ENCODE peak calls at places on chromosomes 13 and 19, in four cellular contexts. V is H1, A is HepG2, C is GM12878. T is an unnamed sample.

GRCh38 chr13:76882431-76882830 is 3.8 kb downstream of the KCTD12 start:
- DNase-seq in V (no peak), A (no peak), C (no peak), T (no peak)

GRCh38 chr13:32423592-32423991 is 4.3 kb downstream of the N4BP2L1 start:
- DNase-seq in V (no peak), A (no peak), C (no peak), T (no peak)

GRCh38 chr13:114311387-114311786 is 2.9 kb upstream of the CHAMP1 start:
- DNase-seq in V (no peak), A (no peak), C (no peak), T (no peak)

GRCh38 chr13:52127378-52127777 is 1.5 kb downstream of the NEK5 start:
- DNase-seq in V (no peak), A (no peak), C (no peak), T (no peak)

GRCh38 chr13:48853381-48854102 is 122.2 kb upstream of the FNDC3A start:
- DNase-seq in C (no peak), V (no peak), A (no peak), T (no peak)

GRCh38 chr19:5580116-5580515 is 12.4 kb upstream of the TINCR start:
- DNase-seq in A (no peak), V (no peak), C (no peak), T (no peak)

GRCh38 chr13:110828705-110829104 is 86.2 kb downstream of the ANKRD10 start:
- DNase-seq in A (no peak), V (no peak), C (no peak), T (no peak)

GRCh38 chr13:43200736-43201135 is 177.3 kb downstream of the DNAJC15 start:
- DNase-seq in C (no peak), A (no peak), V (no peak), T (no peak)

GRCh38 chr13:110012102-110012739 is 225.8 kb upstream of the IRS2 start:
- DNase-seq in V (no peak), C (no peak), A (peak; percentile 3), T (no peak)

GRCh38 chr19:49920624-49921363 is 8.2 kb upstream of the ATF5 start:
- DNase-seq in A (no peak), C (peak; percentile 83), V (no peak), T (no peak)

GRCh38 chr19:48718711-48719231 is 754 bp downstream of the MAMSTR start:
- DNase-seq in V (no peak), C (no peak), A (peak; percentile 90), T (no peak)

GRCh38 chr19:14555918-14556661 is 15.8 kb downstream of the NDUFB7 start:
- DNase-seq in V (no peak), C (no peak), A (no peak), T (no peak)
- H3K4me3 ChIP-seq in V (no peak overlapping the region), C (no peak overlapping the region), A (no peak overlapping the region), T (no peak overlapping the region)

DNA sequence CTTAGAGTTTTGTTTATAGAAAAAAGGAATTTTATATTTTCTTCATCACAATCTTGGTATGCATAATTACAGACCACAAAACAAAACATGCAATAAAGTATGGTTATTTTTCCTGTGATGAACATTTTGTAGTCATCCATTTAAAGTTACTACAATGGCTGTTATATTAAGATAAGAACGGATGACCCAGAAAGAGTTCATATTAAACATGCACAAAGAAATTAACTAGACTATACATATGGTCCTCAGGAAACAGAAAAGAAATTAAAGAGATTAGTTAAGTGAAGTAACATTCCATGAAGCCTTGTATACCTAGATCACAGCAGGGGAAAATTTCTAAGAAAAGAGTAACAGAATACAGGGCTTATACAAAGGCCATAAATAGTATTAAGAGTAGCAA is 36.8 kb downstream of the RBM26 start:
- DNase-seq in C (no peak), A (no peak), V (no peak), T (no peak)
- TF ChIP-seq SUZ12 in C (no peak), A (no peak), V (no peak), T (no peak)

GRCh38 chr19:13143135-13143534 is 7.0 kb downstream of the STX10 start:
- DNase-seq in A (peak; percentile 51), C (no peak), V (no peak), T (no peak)
- H3K9ac ChIP-seq in A (no peak overlapping the region), C (no peak overlapping the region), V (no peak overlapping the region), T (no peak overlapping the region)

GRCh38 chr19:45250832-45251451 is at the start of gene MARK4:
- DNase-seq in V (no peak), C (no peak), A (no peak), T (no peak)

GRCh38 chr19:45251452-45252354 is 632 bp downstream of the MARK4 start:
- DNase-seq in V (no peak), A (no peak), C (no peak), T (no peak)

GRCh38 chr19:45247136-45247535 is 1.9 kb upstream of the EXOC3L2 start:
- DNase-seq in A (no peak), C (no peak), V (no peak), T (no peak)

GRCh38 chr19:45249261-45250033 is 1.6 kb upstream of the MARK4 start:
- DNase-seq in V (no peak), A (no peak), C (no peak), T (no peak)

DNA sequence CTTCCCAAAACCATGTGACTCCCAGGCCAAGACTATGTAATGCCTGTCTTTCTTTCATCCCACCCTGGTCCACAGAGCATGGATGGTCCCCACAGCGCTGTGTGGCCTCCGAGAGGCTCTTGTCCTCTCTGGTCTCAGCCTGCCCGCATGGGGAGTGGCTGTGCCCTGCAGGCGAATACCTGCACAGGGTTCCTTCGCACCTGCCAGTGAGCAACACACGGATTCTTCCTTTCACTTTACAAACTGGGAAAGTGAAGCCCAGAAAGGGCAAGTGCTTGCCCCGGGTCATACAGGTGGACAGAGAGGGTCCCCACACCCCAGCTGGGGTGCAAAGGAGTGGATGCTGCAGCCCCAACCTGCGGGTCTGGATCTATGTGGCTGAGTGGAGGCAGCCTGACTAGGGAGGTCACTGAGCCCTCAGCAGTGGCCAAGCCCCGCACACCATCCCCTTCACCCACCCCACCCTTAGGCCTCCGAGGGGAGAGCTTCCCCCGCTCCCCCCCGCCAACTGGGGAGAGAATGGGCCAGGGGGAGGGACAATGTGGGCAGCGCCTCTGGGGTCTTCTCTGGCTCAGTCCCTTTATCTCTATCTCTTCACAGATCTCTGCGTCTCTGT is 747 bp upstream of the MARK4 start:
- DNase-seq in V (no peak), A (no peak), C (no peak), T (no peak)
- H3K4me3 ChIP-seq in V (peak overlapping the region; percentile 50), A (peak overlapping the region; percentile 80), C (peak overlapping the region; percentile 75), T (peak overlapping the region; percentile 57)

GRCh38 chr19:12733907-12734214 is 623 bp downstream of the TRIR start:
- DNase-seq in A (no peak), V (no peak), C (no peak), T (no peak)
- TF ChIP-seq SUZ12 in A (no peak), V (no peak), C (no peak), T (no peak)

DNA sequence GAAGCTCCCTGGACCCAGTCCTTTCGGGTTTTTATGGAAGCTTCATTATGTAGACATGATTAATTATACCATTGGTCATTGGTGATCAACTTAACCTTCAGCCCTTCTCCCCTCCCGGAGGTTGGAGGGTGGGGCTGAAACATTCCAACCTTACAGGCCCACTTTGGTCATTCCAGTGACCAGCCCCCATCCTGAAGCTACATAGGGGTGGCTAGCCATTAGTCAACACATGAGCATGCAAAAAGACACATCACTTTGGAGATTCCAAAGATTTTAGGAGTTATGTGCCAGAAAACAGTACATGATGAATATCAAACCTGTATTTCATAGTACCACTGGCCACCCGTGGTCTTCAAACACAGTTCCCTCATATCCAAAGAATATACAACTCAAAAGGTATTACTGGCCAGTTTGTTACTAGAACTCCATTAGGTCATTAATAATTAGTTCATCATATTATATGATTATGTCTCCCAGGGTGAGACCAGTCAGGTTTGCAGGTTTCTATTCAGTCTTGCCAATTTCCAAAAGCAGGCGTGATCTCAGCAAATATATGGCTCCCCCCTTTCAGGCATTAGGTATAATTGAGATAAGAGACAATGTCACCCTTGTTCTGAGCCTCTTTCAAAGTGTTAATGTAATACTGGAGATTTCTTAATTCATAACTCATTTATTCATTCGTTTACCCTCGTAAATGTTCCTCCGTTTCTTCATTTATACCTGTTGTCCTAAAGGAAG is 11.1 kb downstream of the PPP5C start:
- DNase-seq in V (no peak), A (no peak), C (no peak), T (no peak)
- H3K9ac ChIP-seq in V (no peak overlapping the region), A (no peak overlapping the region), C (no peak overlapping the region), T (no peak overlapping the region)

DNA sequence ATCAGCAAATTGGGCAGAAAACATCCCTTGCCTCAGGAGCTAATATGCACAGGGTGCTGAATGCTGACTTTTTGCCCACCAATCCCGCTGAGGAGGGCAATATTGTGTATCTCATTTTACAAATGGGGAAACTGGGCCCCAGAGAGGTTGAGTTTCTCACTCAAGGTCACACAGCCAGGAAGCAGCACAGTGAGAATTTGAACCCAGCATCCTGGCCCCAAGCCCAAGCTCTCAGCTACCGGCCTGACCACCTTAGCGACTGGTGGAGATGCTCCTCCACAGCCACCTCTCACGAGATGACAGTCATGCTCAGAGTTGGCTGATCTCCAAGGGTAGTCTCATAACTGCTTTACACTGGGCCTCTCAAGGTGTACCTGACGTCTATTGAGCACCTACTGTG is 3.5 kb downstream of the FBXW9 start:
- DNase-seq in A (no peak), V (no peak), C (no peak), T (no peak)
- H3K4me3 ChIP-seq in A (no peak overlapping the region), V (no peak overlapping the region), C (no peak overlapping the region), T (no peak overlapping the region)

T was measured in NT2/D1.